ENCODE peak calls at places on chromosomes 4 and X, in six cellular contexts. V is NCI-H1417; O is stimulated activated effector memory CD8-positive, alpha-beta T cell treated with anti-CD3 and anti-CD28 coated beads, Interleukin-12 subunit alpha, Interleukin-12 subunit beta, amount 100 ng/mL, for 72 hours; Y is epithelial cell of esophagus; S is iPS DF 19.7; X is H54. U is an unnamed sample.

GRCh38 chr4:96170198-96170597 is 330.3 kb downstream of the PDHA2 start:
- DNase-seq in O (no peak), X (no peak), V (no peak), S (no peak), Y (no peak), U (no peak)

GRCh38 chr4:156756118-156756517 is 215.5 kb downstream of the PDGFC start:
- DNase-seq in S (no peak), O (no peak), X (no peak), Y (no peak), V (no peak), U (no peak)

GRCh38 chrX:120672389-120672788 is 42.5 kb upstream of the C1GALT1C1 start:
- DNase-seq in S (no peak), V (no peak), O (no peak), Y (peak), X (peak), U (peak)

GRCh38 chr4:21819086-21819485 is 129.5 kb downstream of the KCNIP4 start:
- DNase-seq in X (no peak), O (no peak), V (no peak), S (no peak), Y (no peak), U (no peak)

GRCh38 chr4:150664935-150665334 is 83.0 kb downstream of the MAB21L2 start:
- DNase-seq in X (no peak), S (no peak), V (no peak), O (no peak), Y (peak), U (peak)

GRCh38 chr4:26522478-26522877 is 32.2 kb upstream of the CCKAR start:
- DNase-seq in Y (peak), V (no peak), O (no peak), S (no peak), X (no peak), U (peak)

GRCh38 chrX:43968347-43968746 is 4.8 kb downstream of the NDP start:
- DNase-seq in V (no peak), S (no peak), Y (peak), X (no peak), O (no peak), U (no peak)

GRCh38 chrX:9466711-9467110 is 1.9 kb downstream of the TBL1X start:
- DNase-seq in O (no peak), S (no peak), X (no peak), Y (no peak), V (peak), U (no peak)

GRCh38 chr4:169225812-169226211 is 44.9 kb downstream of the SH3RF1 start:
- DNase-seq in O (no peak), V (no peak), S (no peak), X (no peak), Y (peak), U (peak)

GRCh38 chr4:22237155-22237751 is 278.6 kb downstream of the ADGRA3 start:
- DNase-seq in S (peak), O (no peak), X (peak), V (peak), Y (peak), U (no peak)

GRCh38 chr4:174828845-174829701 is at the start of gene GLRA3:
- DNase-seq in S (peak), V (peak), X (no peak), O (no peak), Y (peak), U (peak)

GRCh38 chrX:41661366-41662095 is 27.2 kb upstream of the GPR34 start:
- DNase-seq in V (no peak), Y (peak), O (no peak), S (no peak), X (no peak), U (no peak)

GRCh38 chr4:1042352-1043025 is 31.1 kb downstream of the FGFRL1 start:
- DNase-seq in S (no peak), X (no peak), Y (no peak), O (no peak), V (no peak), U (no peak)